ENCODE peak calls at places on chromosome 1, in ten cellular contexts. P, C, H, B, M, L, R, Z, F and U are unnamed samples.

GRCh38 chr1:31214316-31215082 is 25.2 kb downstream of the NKAIN1 start:
- DNase-seq in H (no peak), R (no peak), F (no peak), B (no peak), P (no peak), M (no peak), Z (no peak), C (no peak), L (no peak), U (peak; percentile 78)

GRCh38 chr1:200905411-200906052 is 10.8 kb downstream of the INAVA start:
- DNase-seq in C (no peak), L (no peak), B (no peak), M (no peak), R (peak; percentile 67), P (peak; percentile 88), H (no peak), F (peak; percentile 31), Z (no peak), U (no peak)

GRCh38 chr1:116915182-116915611 is 5.5 kb downstream of the PTGFRN start:
- DNase-seq in F (no peak), C (no peak), R (no peak), Z (no peak), B (no peak), L (no peak), H (no peak), M (no peak), P (peak; percentile 12), U (peak; percentile 18)

GRCh38 chr1:150261367-150261766 is 3.8 kb downstream of the CA14 start:
- DNase-seq in M (no peak), P (no peak), Z (no peak), R (no peak), B (no peak), F (no peak), C (no peak), H (no peak), L (no peak), U (no peak)

GRCh38 chr1:17831619-17832018 is 76.5 kb downstream of the ACTL8 start:
- DNase-seq in P (peak; percentile 49), R (peak; percentile 38), L (no peak), H (peak; percentile 34), M (peak; percentile 52), C (no peak), B (peak; percentile 72), Z (no peak), F (no peak), U (peak; percentile 86)

GRCh38 chr1:112394743-112395062 is 1.3 kb upstream of the CTTNBP2NL start:
- DNase-seq in R (no peak), Z (no peak), C (no peak), F (no peak), L (no peak), M (no peak), H (no peak), B (no peak), P (no peak), U (no peak)

GRCh38 chr1:201311356-201312011 is 28.2 kb downstream of the PKP1 start:
- DNase-seq in P (no peak), C (no peak), H (no peak), Z (peak; percentile 55), M (no peak), B (no peak), L (no peak), F (peak; percentile 2), R (peak; percentile 22), U (no peak)

GRCh38 chr1:246262281-246262680 is 244.8 kb downstream of the SMYD3 start:
- DNase-seq in M (no peak), R (no peak), H (no peak), B (no peak), Z (no peak), C (no peak), F (no peak), P (peak; percentile 19), L (no peak), U (no peak)

GRCh38 chr1:13662498-13662897 is 37.5 kb upstream of the PRDM2 start:
- DNase-seq in C (no peak), F (no peak), L (no peak), M (no peak), H (peak; percentile 1), Z (no peak), P (no peak), R (no peak), B (peak; percentile 51), U (no peak)

GRCh38 chr1:160046494-160047115 is 14.8 kb upstream of the PIGM start:
- DNase-seq in R (peak; percentile 61), P (peak; percentile 11), Z (peak; percentile 51), F (no peak), H (peak; percentile 50), B (peak; percentile 48), M (peak; percentile 99), C (peak; percentile 66), L (no peak), U (peak; percentile 86)

GRCh38 chr1:160704250-160704649 is 7.4 kb downstream of the CD48 start:
- DNase-seq in Z (no peak), L (no peak), H (no peak), B (no peak), C (no peak), P (no peak), F (no peak), M (no peak), R (no peak), U (no peak)